ENCODE peak calls at places on chromosomes 7 and 10, in nine cellular contexts. T, I, W, G, S, Z, E, X and B are unnamed samples. For H3K9me3 and H3K4me1, the result is how much of the 10 kb centered on the place peaks cover.

GRCh38 chr7:102079140-102080002 is 207.3 kb upstream of the SH2B2 start:
- DNase-seq in Z (no peak), S (no peak), T (peak), X (no peak), W (no peak), E (no peak), I (no peak), G (peak), B (no peak)

GRCh38 chr10:1454428-1454827 is 282.9 kb downstream of the ADARB2 start:
- DNase-seq in I (no peak), W (no peak), G (no peak), S (no peak), E (no peak), X (peak), Z (no peak), T (peak), B (no peak)

GRCh38 chr7:33157781-33158180 is 28.4 kb downstream of the BBS9 start:
- DNase-seq in T (no peak), E (no peak), G (no peak), X (no peak), Z (no peak), S (no peak), I (no peak), W (no peak), B (no peak)

GRCh38 chr10:111600772-111601171 is 523.9 kb downstream of the ADRA2A start:
- DNase-seq in S (peak), I (peak), Z (no peak), W (no peak), T (no peak), G (no peak), E (no peak), X (peak), B (no peak)

GRCh38 chr10:5199398-5199797 is 2.8 kb downstream of the AKR1C4 start:
- DNase-seq in S (no peak), T (no peak), I (no peak), X (no peak), E (no peak), G (no peak), Z (no peak), W (no peak), B (no peak)

GRCh38 chr10:72720814-72721665 is 29.1 kb downstream of the MCU start:
- DNase-seq in I (no peak), X (no peak), E (no peak), G (no peak), S (no peak), Z (no peak), T (no peak), W (no peak), B (no peak)

GRCh38 chr10:104253576-104254410 is 899 bp upstream of the GSTO1 start:
- DNase-seq in G (no peak), Z (no peak), W (no peak), T (no peak), S (no peak), E (no peak), I (no peak), X (no peak), B (no peak)

GRCh38 chr7:149881328-149882263 is 7.8 kb downstream of the ATP6V0E2 start:
- DNase-seq in W (no peak), E (no peak), I (no peak), T (no peak), S (no peak), Z (no peak), G (no peak), X (peak), B (no peak)

GRCh38 chr7:131652934-131653333 is 96.5 kb upstream of the PODXL start:
- DNase-seq in I (no peak), W (no peak), Z (no peak), G (no peak), S (no peak), T (no peak), X (no peak), E (no peak), B (no peak)

GRCh38 chr7:151433721-151434400 is 6.1 kb downstream of the CRYGN start:
- DNase-seq in Z (no peak), X (no peak), I (no peak), T (no peak), S (no peak), W (no peak), E (no peak), G (peak), B (no peak)

GRCh38 chr10:72008096-72008933 is 44.1 kb downstream of the CHST3 start:
- DNase-seq in W (no peak), E (no peak), T (no peak), G (no peak), I (no peak), S (peak), X (no peak), Z (no peak), B (no peak)

GRCh38 chr7:47766151-47766550 is 182.1 kb downstream of the PKD1L1 start:
- DNase-seq in T (no peak), Z (no peak), X (no peak), W (no peak), E (no peak), S (no peak), G (no peak), I (no peak), B (no peak)

GRCh38 chr7:148773344-148773743 is 74.6 kb downstream of the CUL1 start:
- DNase-seq in I (no peak), Z (no peak), X (no peak), T (no peak), W (no peak), E (no peak), S (no peak), G (no peak), B (no peak)

GRCh38 chr10:43403911-43404674 is 4.9 kb downstream of the HNRNPF start:
- DNase-seq in Z (no peak), S (no peak), I (no peak), W (no peak), T (no peak), E (no peak), X (no peak), G (no peak), B (no peak)

GRCh38 chr10:15719899-15720634 is at the start of gene ITGA8:
- DNase-seq in G (no peak), E (no peak), Z (peak), W (no peak), S (no peak), X (no peak), T (peak), I (no peak), B (no peak)

GRCh38 chr7:35823440-35823839 is 22.6 kb downstream of the SEPTIN7 start:
- DNase-seq in E (no peak), G (no peak), T (no peak), Z (no peak), S (no peak), W (no peak), X (no peak), I (no peak), B (no peak)

GRCh38 chr7:17144313-17144712 is 154.1 kb upstream of the AHR start:
- DNase-seq in E (no peak), X (no peak), W (no peak), Z (peak), G (no peak), S (no peak), T (no peak), I (no peak), B (no peak)

GRCh38 chr10:21712975-21713374 is 178.9 kb downstream of the MLLT10 start:
- DNase-seq in X (no peak), W (no peak), G (no peak), Z (no peak), T (no peak), S (no peak), E (no peak), I (no peak), B (no peak)

GRCh38 chr7:151426486-151426905 is 13.4 kb downstream of the CRYGN start:
- DNase-seq in Z (peak), W (peak), S (peak), G (peak), T (peak), X (no peak), E (peak), I (peak), B (peak)

GRCh38 chr10:76647276-76647675 is 990.3 kb downstream of the KCNMA1 start:
- DNase-seq in I (no peak), T (no peak), Z (no peak), G (no peak), X (no peak), S (no peak), E (no peak), W (no peak), B (no peak)

GRCh38 chr7:149871576-149871975 is 2.2 kb upstream of the ATP6V0E2 start:
- DNase-seq in S (no peak), T (no peak), X (no peak), E (no peak), I (no peak), W (no peak), G (no peak), Z (no peak), B (no peak)

GRCh38 chr10:127155221-127155620 is 41.2 kb downstream of the INSYN2A start:
- DNase-seq in X (no peak), Z (no peak), W (no peak), T (no peak), I (no peak), S (no peak), E (no peak), G (no peak), B (no peak)

GRCh38 chr10:118734477-118734876 is 20.3 kb downstream of the CACUL1 start:
- DNase-seq in Z (no peak), S (no peak), W (no peak), X (no peak), G (no peak), I (no peak), E (no peak), T (no peak), B (no peak)

DNA sequence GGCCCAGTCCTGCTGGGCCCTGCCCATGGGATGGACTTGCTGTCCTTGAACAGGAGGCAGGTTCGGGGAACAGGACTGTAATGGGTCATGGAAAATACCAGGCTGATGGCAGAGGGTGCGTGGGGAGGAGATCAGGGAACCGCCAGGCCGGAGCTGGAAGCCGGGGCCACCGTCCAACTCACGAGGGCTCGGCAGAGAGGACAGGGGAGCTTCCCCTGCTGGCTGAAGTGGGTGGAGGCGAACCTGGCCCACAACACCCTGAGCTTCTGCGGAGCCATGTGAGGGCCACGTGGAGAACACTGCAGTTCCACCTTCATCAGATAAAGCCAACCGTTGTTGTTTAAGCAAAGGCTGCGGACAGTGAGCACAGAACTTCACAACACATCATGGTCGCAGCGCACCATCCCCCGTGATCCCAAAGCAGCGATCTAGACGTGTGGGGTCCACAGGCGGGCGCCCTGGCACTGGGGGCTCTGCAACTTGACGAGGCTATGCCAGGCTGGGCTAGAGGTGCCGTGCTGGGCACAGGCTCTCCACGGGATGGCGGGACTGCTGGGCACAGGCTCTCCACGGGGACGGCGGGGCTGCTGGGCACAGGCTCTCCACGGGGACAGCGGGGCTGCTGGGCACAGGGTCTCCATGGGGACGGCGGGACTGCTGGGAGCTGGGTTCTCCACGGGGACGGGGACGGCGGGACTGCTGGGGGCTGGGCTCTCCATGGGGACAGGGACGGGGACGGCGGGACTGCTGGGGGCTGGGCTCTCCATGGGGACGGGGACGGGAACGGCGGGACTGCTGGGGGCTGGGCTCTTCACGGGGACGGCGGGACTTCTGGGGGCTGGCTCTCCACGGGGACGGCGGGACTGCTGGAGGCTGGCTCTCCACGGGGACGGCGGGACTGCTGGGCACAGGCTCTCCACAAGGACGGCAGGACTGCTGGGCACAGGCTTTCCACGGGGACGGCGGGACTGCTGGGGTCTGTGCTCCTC is 473.4 kb downstream of the DNAJB6 start:
- DNase-seq in I (no peak), Z (no peak), E (no peak), G (no peak), W (no peak), X (no peak), T (peak), S (no peak), B (no peak)
- H3K9me3 ChIP-seq in I (under half), Z (under half), E (under half), G (under half), W (under half), X (under half), T (under half), S (under half), B (under half)

GRCh38 chr7:91940572-91941341 is at the start of gene AKAP9:
- DNase-seq in S (peak), Z (peak), W (peak), X (peak), E (peak), I (peak), T (peak), G (peak), B (peak)
- TF ChIP-seq POLR2A in S (peak), Z (peak), W (peak), X (no peak), E (peak), I (peak), T (peak), G (peak), B (peak)

GRCh38 chr7:108557617-108558016 is 11.9 kb downstream of the THAP5 start:
- DNase-seq in W (no peak), S (no peak), X (no peak), I (no peak), T (no peak), Z (no peak), E (no peak), G (no peak), B (no peak)
- H3K4me1 ChIP-seq in W (under half), S (under half), X (under half), I (under half), T (under half), Z (under half), E (under half), G (under half), B (under half)

GRCh38 chr10:110324201-110324804 is 19.6 kb upstream of the SMNDC1 start:
- DNase-seq in G (no peak), E (no peak), I (no peak), S (no peak), W (no peak), X (peak), Z (no peak), T (no peak), B (no peak)
- H3K9me3 ChIP-seq in G (under half), E (under half), I (under half), S (under half), W (under half), X (under half), Z (under half), T (under half), B (under half)

GRCh38 chr7:140672382-140673062 is at the start of gene ADCK2:
- DNase-seq in X (no peak), S (no peak), W (no peak), T (peak), E (peak), Z (peak), I (peak), G (peak), B (no peak)
- TF ChIP-seq POLR2A in X (no peak), S (no peak), W (no peak), T (no peak), E (no peak), Z (peak), I (no peak), G (peak), B (no peak)

DNA sequence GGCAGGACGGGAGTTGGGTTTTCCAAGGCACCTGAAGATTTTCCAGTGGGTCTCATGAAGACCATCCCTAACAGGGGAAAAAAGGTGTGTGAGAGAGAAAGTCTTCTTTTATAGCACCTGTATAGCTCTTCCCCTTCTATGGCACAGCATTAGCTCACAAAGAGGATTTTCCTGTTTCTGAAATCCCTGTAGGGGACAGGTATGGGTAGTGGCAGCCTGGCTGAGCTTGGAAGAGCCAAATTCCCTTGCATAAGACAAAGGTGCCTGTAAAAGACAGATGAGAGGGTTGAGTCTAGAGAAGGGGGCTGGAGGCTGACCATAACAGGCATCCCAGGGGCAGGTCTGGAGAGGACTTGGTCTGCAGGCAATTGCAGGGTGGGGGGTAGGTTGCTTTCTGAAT is 63.7 kb downstream of the COL13A1 start:
- DNase-seq in E (no peak), W (no peak), S (no peak), X (no peak), I (no peak), T (no peak), G (no peak), Z (no peak), B (no peak)
- H3K4me1 ChIP-seq in E (under half), W (under half), S (under half), X (under half), I (under half), T (under half), G (under half), Z (under half), B (under half)

GRCh38 chr7:158272509-158273137 is 315.0 kb downstream of the PTPRN2 start:
- DNase-seq in G (no peak), I (peak), Z (no peak), E (no peak), S (no peak), W (no peak), X (no peak), T (peak), B (no peak)
- H3K9me3 ChIP-seq in G (under half), I (under half), Z (under half), E (under half), S (under half), W (under half), X (under half), T (under half), B (under half)